ENCODE peak calls at places on chromosomes 16 and 17, in eight cellular contexts. E is cardiac muscle cell, Y is omental fat pad, O is transverse colon, R is hepatocyte, P is NCI-H1092 treated with DMSO at 0.1 percent for 48 hours, K is NCI-H1694 treated with DMSO at 0.1 percent for 48 hours, A is PC-3. C is an unnamed sample.

GRCh38 chr16:1877804-1878203 is 5.8 kb upstream of the MEIOB start:
- DNase-seq in E (no peak), Y (no peak), O (peak), R (no peak), P (no peak), K (no peak), A (peak), C (peak)

GRCh38 chr17:17387461-17388362 is 84.5 kb downstream of the NT5M start:
- DNase-seq in E (no peak), Y (no peak), O (peak), R (peak), P (peak), K (no peak), A (peak), C (peak)

GRCh38 chr16:24776486-24777220 is 47.2 kb downstream of the TNRC6A start:
- DNase-seq in E (peak), Y (no peak), O (no peak), R (no peak), P (peak), K (no peak), A (no peak), C (no peak)

GRCh38 chr16:50797456-50797855 is 55.6 kb downstream of the CYLD start:
- DNase-seq in E (no peak), Y (no peak), O (no peak), R (no peak), P (no peak), K (no peak), A (no peak), C (no peak)

GRCh38 chr16:89123001-89123830 is 29.6 kb downstream of the ACSF3 start:
- DNase-seq in E (no peak), Y (no peak), O (no peak), R (no peak), P (no peak), K (no peak), A (no peak), C (peak)

GRCh38 chr17:62703776-62704380 is 76.4 kb downstream of the MRC2 start:
- DNase-seq in E (peak), Y (no peak), O (peak), R (peak), P (peak), K (peak), A (peak), C (peak)

GRCh38 chr16:23374721-23375120 is 72.6 kb downstream of the SCNN1B start:
- DNase-seq in E (no peak), Y (no peak), O (peak), R (no peak), P (no peak), K (no peak), A (peak), C (peak)

GRCh38 chr16:68466174-68466573 is 17.9 kb upstream of the SMPD3 start:
- DNase-seq in E (no peak), Y (no peak), O (no peak), R (no peak), P (no peak), K (no peak), A (no peak), C (no peak)

GRCh38 chr16:27780468-27781194 is 230.7 kb downstream of the KATNIP start:
- DNase-seq in E (no peak), Y (no peak), O (no peak), R (no peak), P (no peak), K (no peak), A (no peak), C (no peak)

GRCh38 chr17:16461606-16461866 is 30.5 kb downstream of the LRRC75A start:
- DNase-seq in E (no peak), Y (no peak), O (no peak), R (no peak), P (no peak), K (no peak), A (no peak), C (no peak)

GRCh38 chr17:31492880-31493655 is 101.6 kb downstream of the RAB11FIP4 start:
- DNase-seq in E (no peak), Y (no peak), O (peak), R (no peak), P (no peak), K (no peak), A (no peak), C (peak)

GRCh38 chr17:82931696-82932060 is 91.9 kb upstream of the ZNF750 start:
- DNase-seq in E (peak), Y (peak), O (peak), R (no peak), P (no peak), K (no peak), A (peak), C (peak)

GRCh38 chr17:62163847-62164246 is 98.8 kb upstream of the MED13 start:
- DNase-seq in E (no peak), Y (no peak), O (peak), R (peak), P (no peak), K (no peak), A (peak), C (peak)

GRCh38 chr17:76866774-76867577 is 1.2 kb upstream of the MGAT5B start:
- DNase-seq in E (peak), Y (no peak), O (no peak), R (no peak), P (peak), K (peak), A (peak), C (no peak)

GRCh38 chr16:53792161-53792951 is 88.4 kb downstream of the FTO start:
- DNase-seq in E (no peak), Y (no peak), O (no peak), R (no peak), P (no peak), K (no peak), A (no peak), C (no peak)

GRCh38 chr17:36870618-36871002 is 66.7 kb upstream of the LHX1 start:
- DNase-seq in E (no peak), Y (no peak), O (no peak), R (no peak), P (no peak), K (no peak), A (no peak), C (no peak)

GRCh38 chr17:47254403-47254943 is 846 bp downstream of the ITGB3 start:
- DNase-seq in E (no peak), Y (no peak), O (no peak), R (no peak), P (no peak), K (no peak), A (no peak), C (no peak)

GRCh38 chr16:2856061-2856670 is 1.8 kb downstream of the PRSS22 start:
- DNase-seq in E (no peak), Y (no peak), O (peak), R (peak), P (no peak), K (no peak), A (peak), C (peak)

GRCh38 chr16:56321571-56321970 is 103.8 kb downstream of the AMFR start:
- DNase-seq in E (no peak), Y (no peak), O (no peak), R (no peak), P (no peak), K (no peak), A (no peak), C (no peak)